ENCODE peak calls at places on chromosomes 7 and 10, in six cellular contexts. U, E, Q, S, R and T are unnamed samples.

GRCh38 chr10:108412323-108412722 is 1247.8 kb upstream of the SORCS1 start:
- DNase-seq in S (no peak), U (no peak), R (no peak), E (no peak), Q (no peak), T (no peak)

GRCh38 chr10:13100349-13101294 is 659 bp downstream of the OPTN start:
- DNase-seq in E (peak; percentile 71), Q (peak; percentile 47), S (no peak), U (no peak), R (peak; percentile 53), T (no peak)

GRCh38 chr7:121872831-121873764 is at the start of gene PTPRZ1:
- DNase-seq in Q (peak; percentile 69), U (no peak), E (peak; percentile 55), S (peak; percentile 68), R (peak; percentile 89), T (peak; percentile 95)

GRCh38 chr7:103532955-103533354 is 86.9 kb upstream of the SLC26A5 start:
- DNase-seq in Q (no peak), S (no peak), U (no peak), E (no peak), R (no peak), T (no peak)

GRCh38 chr10:69881202-69881601 is 79.5 kb downstream of the COL13A1 start:
- DNase-seq in Q (no peak), R (no peak), S (no peak), U (no peak), E (no peak), T (no peak)

GRCh38 chr7:7798510-7798909 is 80.1 kb upstream of the RPA3 start:
- DNase-seq in E (no peak), S (peak; percentile 33), R (no peak), Q (no peak), U (no peak), T (no peak)

GRCh38 chr7:20562461-20562860 is 53.0 kb upstream of the ABCB5 start:
- DNase-seq in Q (no peak), E (no peak), U (no peak), S (no peak), R (no peak), T (peak; percentile 13)

GRCh38 chr10:30637881-30638467 is 8.4 kb upstream of the LYZL2 start:
- DNase-seq in U (peak; percentile 62), Q (peak; percentile 58), R (no peak), E (peak; percentile 96), S (no peak), T (no peak)

GRCh38 chr7:155412416-155413253 is 45.3 kb upstream of the EN2 start:
- DNase-seq in E (peak; percentile 63), S (peak; percentile 88), Q (peak; percentile 77), R (peak; percentile 89), U (peak; percentile 47), T (peak; percentile 87)

DNA sequence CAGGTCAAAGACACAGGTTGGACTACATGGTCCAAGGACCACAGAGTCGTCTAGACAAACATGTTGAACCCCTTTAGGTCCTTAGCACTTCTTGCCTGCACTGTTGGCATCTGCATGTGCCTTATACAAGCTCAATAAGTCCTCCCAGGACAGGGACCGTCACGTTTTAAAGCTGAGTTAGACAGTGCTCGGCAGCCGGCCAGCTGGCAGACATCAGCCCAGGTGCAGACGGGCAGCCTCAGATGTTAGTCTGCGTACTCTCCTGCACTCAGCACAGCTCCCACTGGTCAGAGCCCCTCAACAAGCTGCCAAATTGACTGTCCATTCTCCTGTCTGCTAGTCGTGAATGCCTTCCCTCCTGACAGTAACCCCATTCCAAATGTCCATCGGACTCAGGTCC is 34.9 kb downstream of the PARP12 start:
- DNase-seq in S (no peak), U (no peak), R (no peak), Q (no peak), E (no peak), T (no peak)
- H3K27me3 ChIP-seq in S (no peaks in the 10 kb centered on the region), U (no peaks in the 10 kb centered on the region), R (no peaks in the 10 kb centered on the region), Q (no peaks in the 10 kb centered on the region), E (no peaks in the 10 kb centered on the region), T (no peaks in the 10 kb centered on the region)

GRCh38 chr10:59319854-59320253 is 42.5 kb downstream of the FAM13C start:
- DNase-seq in Q (no peak), S (no peak), R (peak; percentile 50), E (no peak), U (peak; percentile 4), T (peak; percentile 16)
- H3K4me1 ChIP-seq in Q (peaks cover 20% of the 10 kb centered on the region), S (no peaks in the 10 kb centered on the region), R (no peaks in the 10 kb centered on the region), E (no peaks in the 10 kb centered on the region), U (no peaks in the 10 kb centered on the region), T (peaks cover 17% of the 10 kb centered on the region)

GRCh38 chr7:28349637-28350036 is 62.7 kb upstream of the CREB5 start:
- DNase-seq in R (no peak), E (peak; percentile 31), S (no peak), U (no peak), Q (no peak), T (no peak)

GRCh38 chr7:28346972-28347371 is 65.3 kb upstream of the CREB5 start:
- DNase-seq in S (no peak), U (no peak), Q (no peak), E (peak; percentile 44), R (no peak), T (no peak)

GRCh38 chr7:28347462-28347861 is 64.9 kb upstream of the CREB5 start:
- DNase-seq in Q (no peak), E (peak; percentile 84), U (no peak), S (no peak), R (no peak), T (no peak)

GRCh38 chr7:28348631-28349030 is 63.7 kb upstream of the CREB5 start:
- DNase-seq in R (no peak), E (no peak), Q (no peak), S (no peak), U (no peak), T (no peak)

GRCh38 chr7:28347964-28348363 is 64.4 kb upstream of the CREB5 start:
- DNase-seq in Q (no peak), R (no peak), S (no peak), U (no peak), E (peak; percentile 94), T (no peak)
- TF ChIP-seq EZH2phosphoT487 in Q (no peak), R (no peak), S (no peak), U (no peak), E (no peak), T (no peak)

DNA sequence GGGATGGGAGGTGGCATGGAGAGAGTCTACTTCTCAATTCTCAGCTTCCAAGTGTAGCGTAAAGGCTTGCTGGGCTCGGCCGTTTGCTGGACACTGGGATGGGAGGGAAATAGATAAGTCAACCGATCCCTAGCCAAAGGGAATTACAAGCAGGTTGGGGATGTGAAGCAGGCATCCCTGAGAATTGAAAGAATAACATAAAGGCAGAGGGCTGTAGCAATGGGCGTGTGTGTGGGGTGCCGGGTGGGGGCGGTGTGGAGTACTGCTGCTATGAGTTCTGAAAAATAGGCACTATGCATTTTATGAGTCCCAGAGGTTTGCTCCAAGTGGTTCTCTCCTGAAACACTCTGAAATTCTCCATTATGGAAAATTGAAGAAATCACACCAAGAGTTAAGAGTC is 65.3 kb downstream of the ADRA2A start:
- DNase-seq in E (no peak), Q (no peak), U (peak; percentile 8), S (no peak), R (peak; percentile 40), T (no peak)
- H3K27me3 ChIP-seq in E (peaks cover 7% of the 10 kb centered on the region), Q (peaks cover 12% of the 10 kb centered on the region), U (peaks cover 77% of the 10 kb centered on the region), S (no peaks in the 10 kb centered on the region), R (no peaks in the 10 kb centered on the region), T (peaks cover 16% of the 10 kb centered on the region)

GRCh38 chr10:43047288-43047970 is 29.4 kb upstream of the RET start:
- DNase-seq in S (peak; percentile 32), E (no peak), U (no peak), R (no peak), Q (no peak), T (no peak)
- H3K4me1 ChIP-seq in S (no peaks in the 10 kb centered on the region), E (no peaks in the 10 kb centered on the region), U (no peaks in the 10 kb centered on the region), R (peaks cover 3% of the 10 kb centered on the region), Q (peaks cover 2% of the 10 kb centered on the region), T (peaks cover 11% of the 10 kb centered on the region)

GRCh38 chr10:132585732-132586722 is 48.4 kb downstream of the INPP5A start:
- DNase-seq in Q (no peak), U (no peak), S (no peak), E (no peak), R (no peak), T (no peak)
- TF ChIP-seq EZH2phosphoT487 in Q (no peak), U (no peak), S (no peak), E (no peak), R (no peak), T (no peak)

GRCh38 chr7:157944051-157944450 is 607.2 kb downstream of the DNAJB6 start:
- DNase-seq in U (no peak), Q (no peak), E (no peak), S (no peak), R (no peak), T (no peak)
- H3K27me3 ChIP-seq in U (no peaks in the 10 kb centered on the region), Q (no peaks in the 10 kb centered on the region), E (no peaks in the 10 kb centered on the region), S (no peaks in the 10 kb centered on the region), R (no peaks in the 10 kb centered on the region), T (no peaks in the 10 kb centered on the region)

GRCh38 chr10:11167233-11167979 is 149.7 kb downstream of the CELF2 start:
- DNase-seq in E (no peak), S (no peak), Q (no peak), U (no peak), R (no peak), T (no peak)

GRCh38 chr10:11171452-11171851 is 153.8 kb downstream of the CELF2 start:
- DNase-seq in Q (no peak), S (no peak), R (no peak), U (no peak), E (no peak), T (no peak)

GRCh38 chr10:11173062-11173461 is 155.4 kb downstream of the CELF2 start:
- DNase-seq in R (no peak), Q (no peak), E (no peak), S (no peak), U (no peak), T (no peak)

GRCh38 chr10:11168423-11169100 is 150.9 kb downstream of the CELF2 start:
- DNase-seq in R (no peak), E (no peak), S (no peak), U (no peak), Q (no peak), T (no peak)

DNA sequence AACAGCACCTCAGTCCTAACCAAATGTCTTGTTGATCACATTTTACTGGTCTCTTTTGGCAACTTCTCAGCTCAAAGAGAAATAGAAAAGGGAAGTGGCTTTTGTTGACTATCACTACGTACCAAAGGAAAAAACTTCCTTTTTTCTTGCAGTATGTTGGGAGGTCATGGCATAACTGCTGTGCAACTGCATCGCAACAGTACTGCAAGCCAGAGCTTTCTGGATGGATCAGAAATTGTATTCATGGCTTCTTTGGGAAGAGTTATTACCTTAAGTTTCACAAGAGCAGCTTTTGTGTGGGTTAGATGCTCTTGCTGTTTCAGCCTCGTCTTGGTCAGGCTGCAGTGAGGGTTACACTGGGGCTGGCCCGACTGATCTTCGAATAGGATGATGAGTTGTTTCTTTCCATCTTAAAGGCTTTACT is 153.3 kb downstream of the CELF2 start:
- DNase-seq in R (no peak), Q (no peak), U (no peak), E (no peak), S (no peak), T (no peak)
- H3K4me1 ChIP-seq in R (peaks cover 25% of the 10 kb centered on the region), Q (no peaks in the 10 kb centered on the region), U (no peaks in the 10 kb centered on the region), E (no peaks in the 10 kb centered on the region), S (no peaks in the 10 kb centered on the region), T (peaks cover 43% of the 10 kb centered on the region)